ENCODE peak calls at places on chromosomes 13 and 19, in six cellular contexts. H, N, X, B, L and U are unnamed samples.
A peak's percentile ranks its signal among the peaks of the same experiment; 100 is the strongest.

GRCh38 chr19:38684862-38685665 is 37.6 kb downstream of the ACTN4 start:
- DNase-seq in X (no peak), L (no peak), B (no peak), N (no peak), H (no peak), U (no peak)

GRCh38 chr13:20831254-20831653 is 57.5 kb upstream of the EEF1AKMT1 start:
- DNase-seq in X (no peak), H (no peak), B (no peak), L (no peak), N (no peak), U (no peak)

GRCh38 chr19:17339088-17339741 is 1.9 kb downstream of the GTPBP3 start:
- DNase-seq in N (no peak), X (no peak), B (no peak), L (no peak), H (no peak), U (no peak)

GRCh38 chr13:58960909-58961308 is 1202.8 kb downstream of the DIAPH3 start:
- DNase-seq in L (no peak), B (no peak), N (no peak), H (no peak), X (no peak), U (no peak)

GRCh38 chr19:23804676-23805075 is 46.0 kb upstream of the ZNF681 start:
- DNase-seq in N (no peak), L (no peak), H (no peak), X (no peak), B (no peak), U (no peak)

GRCh38 chr13:41059466-41059865 is 1.8 kb upstream of the WBP4 start:
- DNase-seq in L (no peak), B (no peak), X (no peak), N (peak; percentile 21), H (no peak), U (no peak)

GRCh38 chr13:110037925-110038573 is 251.7 kb upstream of the IRS2 start:
- DNase-seq in L (no peak), H (no peak), X (no peak), N (no peak), B (no peak), U (no peak)

GRCh38 chr13:20831933-20832332 is 58.2 kb upstream of the EEF1AKMT1 start:
- DNase-seq in H (no peak), X (no peak), B (no peak), L (no peak), N (no peak), U (no peak)

GRCh38 chr13:41244555-41244954 is 18.8 kb downstream of the MTRF1 start:
- DNase-seq in H (no peak), X (no peak), L (no peak), N (peak; percentile 9), B (no peak), U (no peak)

GRCh38 chr13:105984236-105984635 is 551.2 kb downstream of the EFNB2 start:
- DNase-seq in H (no peak), L (peak; percentile 55), X (no peak), N (no peak), B (no peak), U (no peak)

GRCh38 chr13:47025791-47026419 is 129.1 kb upstream of the HTR2A start:
- DNase-seq in H (no peak), X (no peak), N (no peak), L (no peak), B (no peak), U (no peak)

GRCh38 chr13:109000207-109000606 is 370.8 kb downstream of the MYO16 start:
- DNase-seq in N (no peak), B (no peak), X (no peak), H (no peak), L (no peak), U (no peak)

GRCh38 chr13:80386001-80386400 is 45.1 kb upstream of the SPRY2 start:
- DNase-seq in B (no peak), N (no peak), X (no peak), L (no peak), H (no peak), U (no peak)

GRCh38 chr19:19748249-19748938 is 15.5 kb upstream of the ZNF14 start:
- DNase-seq in H (no peak), N (no peak), X (no peak), B (no peak), L (no peak), U (no peak)

GRCh38 chr13:78160793-78161192 is 242.2 kb upstream of the EDNRB start:
- DNase-seq in L (no peak), H (peak; percentile 2), B (peak; percentile 59), X (no peak), N (peak; percentile 87), U (no peak)

GRCh38 chr19:33438987-33439781 is 65.7 kb downstream of the CEBPG start:
- DNase-seq in H (no peak), X (no peak), B (no peak), L (no peak), N (no peak), U (no peak)

GRCh38 chr19:41934849-41935374 is 6.7 kb upstream of the ERFL start:
- DNase-seq in N (peak; percentile 59), L (peak; percentile 18), H (no peak), B (peak; percentile 84), X (peak; percentile 72), U (peak; percentile 61)

GRCh38 chr19:48568345-48568886 is 16.4 kb downstream of the SULT2B1 start:
- DNase-seq in H (no peak), N (peak; percentile 95), B (peak; percentile 95), L (peak; percentile 96), X (no peak), U (no peak)

GRCh38 chr13:74825170-74825948 is 656.6 kb downstream of the TBC1D4 start:
- DNase-seq in B (peak; percentile 51), L (peak; percentile 73), X (no peak), N (peak; percentile 76), H (no peak), U (no peak)

GRCh38 chr13:44050450-44051063 is 170.9 kb downstream of the LACC1 start:
- DNase-seq in L (no peak), B (peak; percentile 29), X (no peak), N (peak; percentile 43), H (no peak), U (no peak)

GRCh38 chr13:76965759-76966421 is 17.6 kb downstream of the ACOD1 start:
- DNase-seq in B (peak; percentile 70), N (peak; percentile 87), X (no peak), H (no peak), L (peak; percentile 93), U (no peak)

GRCh38 chr19:16193466-16193865 is 4.2 kb upstream of the AP1M1 start:
- DNase-seq in H (peak; percentile 46), X (no peak), N (no peak), B (no peak), L (no peak), U (no peak)